ENCODE peak calls at places on chromosomes 6 and 20, in ten cellular contexts. N, K, D, I, H, V, F, O, G and M are unnamed samples.

GRCh38 chr6:169489642-169490408 is 212.0 kb downstream of the WDR27 start:
- DNase-seq in N (no peak), K (no peak), D (no peak), I (no peak), H (no peak), V (no peak), F (no peak), O (no peak), G (no peak), M (no peak)

GRCh38 chr6:167154895-167155294 is 2.9 kb downstream of the GPR31 start:
- DNase-seq in N (no peak), K (no peak), D (no peak), I (no peak), H (no peak), V (no peak), F (no peak), O (no peak), G (no peak), M (no peak)

GRCh38 chr20:32462900-32463641 is 104.9 kb downstream of the ASXL1 start:
- DNase-seq in N (no peak), K (no peak), D (no peak), I (no peak), H (no peak), V (no peak), F (no peak), O (no peak), G (no peak), M (no peak)

GRCh38 chr20:57996936-57997629 is 231.4 kb downstream of the ANKRD60 start:
- DNase-seq in N (no peak), K (peak), D (no peak), I (peak), H (no peak), V (peak), F (no peak), O (no peak), G (no peak), M (peak)

GRCh38 chr6:161161889-161162624 is 111.8 kb downstream of the AGPAT4 start:
- DNase-seq in N (no peak), K (no peak), D (no peak), I (no peak), H (no peak), V (no peak), F (no peak), O (no peak), G (no peak), M (no peak)

GRCh38 chr6:140078552-140079126 is 704.2 kb upstream of the CITED2 start:
- DNase-seq in N (no peak), K (peak), D (no peak), I (peak), H (no peak), V (peak), F (peak), O (no peak), G (no peak), M (no peak)

GRCh38 chr20:64079273-64080012 is at the start of gene RGS19:
- DNase-seq in N (peak), K (no peak), D (no peak), I (peak), H (peak), V (peak), F (peak), O (peak), G (peak), M (no peak)

GRCh38 chr20:17735206-17735804 is 35.5 kb downstream of the BANF2 start:
- DNase-seq in N (no peak), K (peak), D (no peak), I (peak), H (no peak), V (peak), F (no peak), O (peak), G (no peak), M (no peak)

GRCh38 chr6:16472349-16473069 is 234.1 kb downstream of the GMPR start:
- DNase-seq in N (peak), K (peak), D (no peak), I (peak), H (no peak), V (peak), F (no peak), O (no peak), G (no peak), M (no peak)

GRCh38 chr6:147660334-147661311 is 152.1 kb downstream of the SAMD5 start:
- DNase-seq in N (no peak), K (no peak), D (no peak), I (no peak), H (no peak), V (no peak), F (no peak), O (no peak), G (no peak), M (no peak)

GRCh38 chr20:21713901-21714296 is 8.4 kb downstream of the PAX1 start:
- DNase-seq in N (no peak), K (no peak), D (no peak), I (no peak), H (no peak), V (no peak), F (no peak), O (no peak), G (no peak), M (no peak)

GRCh38 chr6:34359438-34360158 is 32.9 kb downstream of the NUDT3 start:
- DNase-seq in N (peak), K (peak), D (no peak), I (no peak), H (no peak), V (peak), F (no peak), O (peak), G (no peak), M (no peak)

GRCh38 chr6:1604991-1605821 is 4.5 kb upstream of the FOXC1 start:
- DNase-seq in N (no peak), K (no peak), D (no peak), I (no peak), H (no peak), V (no peak), F (no peak), O (no peak), G (no peak), M (no peak)

GRCh38 chr6:160730911-160731310 is 28.9 kb downstream of the PLG start:
- DNase-seq in N (peak), K (peak), D (no peak), I (no peak), H (no peak), V (peak), F (no peak), O (no peak), G (no peak), M (no peak)

GRCh38 chr6:156828280-156828703 is 51.1 kb downstream of the ARID1B start:
- DNase-seq in N (no peak), K (peak), D (no peak), I (peak), H (no peak), V (peak), F (no peak), O (no peak), G (no peak), M (peak)

GRCh38 chr6:95084867-95085266 is 492.5 kb upstream of the MANEA start:
- DNase-seq in N (no peak), K (no peak), D (no peak), I (no peak), H (no peak), V (no peak), F (no peak), O (no peak), G (no peak), M (no peak)

GRCh38 chr6:23659125-23659524 is 466.9 kb upstream of the NRSN1 start:
- DNase-seq in N (peak), K (peak), D (no peak), I (no peak), H (peak), V (peak), F (no peak), O (no peak), G (no peak), M (no peak)

GRCh38 chr6:14948586-14949245 is 297.2 kb upstream of the JARID2 start:
- DNase-seq in N (no peak), K (no peak), D (no peak), I (no peak), H (no peak), V (no peak), F (no peak), O (no peak), G (no peak), M (no peak)

GRCh38 chr6:157716553-157716952 is 106.5 kb upstream of the SNX9 start:
- DNase-seq in N (no peak), K (no peak), D (no peak), I (no peak), H (no peak), V (no peak), F (no peak), O (no peak), G (no peak), M (no peak)

GRCh38 chr20:9071976-9072726 is 3.3 kb downstream of the PLCB4 start:
- DNase-seq in N (no peak), K (no peak), D (no peak), I (no peak), H (no peak), V (peak), F (no peak), O (no peak), G (no peak), M (no peak)

GRCh38 chr6:138882369-138883017 is 86.6 kb downstream of the ECT2L start:
- DNase-seq in N (no peak), K (no peak), D (no peak), I (no peak), H (no peak), V (no peak), F (no peak), O (no peak), G (no peak), M (no peak)

GRCh38 chr6:52285174-52286068 is 879 bp upstream of the MCM3 start:
- DNase-seq in N (peak), K (no peak), D (no peak), I (no peak), H (no peak), V (peak), F (no peak), O (no peak), G (no peak), M (no peak)

GRCh38 chr6:16228709-16229665 is 9.4 kb upstream of the GMPR start:
- DNase-seq in N (no peak), K (no peak), D (no peak), I (no peak), H (no peak), V (peak), F (no peak), O (peak), G (no peak), M (no peak)

GRCh38 chr6:116611020-116611419 is 5.3 kb upstream of the RSPH4A start:
- DNase-seq in N (no peak), K (no peak), D (no peak), I (no peak), H (no peak), V (no peak), F (no peak), O (no peak), G (no peak), M (no peak)

GRCh38 chr6:116616757-116617093 is 446 bp downstream of the RSPH4A start:
- DNase-seq in N (peak), K (no peak), D (no peak), I (no peak), H (no peak), V (no peak), F (no peak), O (peak), G (peak), M (no peak)

DNA sequence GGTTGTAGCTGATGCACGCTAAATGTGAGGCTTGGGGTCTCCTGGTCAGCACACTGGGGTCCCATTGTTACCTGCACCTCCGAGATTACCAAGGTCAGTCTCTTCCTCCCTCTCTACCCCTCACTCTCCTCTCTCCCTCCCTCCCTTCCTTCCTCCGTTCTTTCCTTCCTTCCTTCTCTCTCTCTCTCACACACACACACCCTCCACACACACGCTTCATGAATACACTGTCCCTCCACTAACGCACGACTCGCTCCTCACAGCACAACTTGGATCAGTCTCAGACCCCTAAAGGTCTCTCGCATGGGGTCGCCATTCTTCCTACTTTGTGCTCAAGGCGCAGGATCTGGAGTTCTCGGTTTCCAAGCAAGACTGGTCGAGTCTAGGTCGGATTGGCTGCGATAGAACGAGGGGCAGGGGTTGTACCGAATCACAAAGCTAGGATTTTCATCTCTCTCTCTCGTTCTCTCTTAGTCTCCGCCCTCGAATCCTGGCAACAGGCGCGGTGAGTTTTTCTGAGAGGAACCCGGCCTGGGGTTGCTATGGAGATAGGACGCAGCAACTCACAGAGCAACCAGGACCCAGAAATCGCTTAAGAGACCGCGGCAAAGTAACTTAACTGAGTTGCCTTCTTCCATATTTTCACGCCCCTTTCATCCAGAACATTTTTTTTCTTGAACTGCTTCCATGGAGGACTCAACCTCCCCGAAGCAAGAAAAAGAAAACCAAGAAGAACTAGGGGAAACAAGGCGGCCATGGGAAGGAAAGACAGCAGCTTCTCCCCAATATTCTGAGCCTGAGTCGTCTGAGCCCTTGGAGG is at the start of gene RSPH4A:
- DNase-seq in N (peak), K (peak), D (peak), I (peak), H (peak), V (peak), F (peak), O (peak), G (peak), M (peak)
- H3K27ac ChIP-seq in N (peak), K (no peak), D (no peak), I (no peak), H (no peak), V (no peak), F (no peak), O (no peak), G (peak), M (no peak)

GRCh38 chr6:116436586-116436985 is 24.6 kb upstream of the CALHM6 start:
- DNase-seq in N (no peak), K (no peak), D (no peak), I (no peak), H (no peak), V (no peak), F (no peak), O (no peak), G (no peak), M (no peak)

GRCh38 chr6:116444092-116444491 is 17.1 kb upstream of the CALHM6 start:
- DNase-seq in N (peak), K (peak), D (no peak), I (peak), H (no peak), V (peak), F (no peak), O (no peak), G (no peak), M (no peak)

GRCh38 chr6:116443105-116443504 is 18.1 kb upstream of the CALHM6 start:
- DNase-seq in N (no peak), K (no peak), D (no peak), I (no peak), H (no peak), V (no peak), F (no peak), O (no peak), G (no peak), M (no peak)

GRCh38 chr6:116438590-116439448 is 22.4 kb upstream of the CALHM6 start:
- DNase-seq in N (no peak), K (no peak), D (no peak), I (peak), H (no peak), V (no peak), F (no peak), O (no peak), G (no peak), M (no peak)

GRCh38 chr6:116439572-116439971 is 21.6 kb upstream of the CALHM6 start:
- DNase-seq in N (no peak), K (no peak), D (no peak), I (peak), H (no peak), V (no peak), F (no peak), O (no peak), G (no peak), M (no peak)
- H3K27ac ChIP-seq in N (no peak), K (no peak), D (no peak), I (no peak), H (no peak), V (no peak), F (no peak), O (no peak), G (no peak), M (no peak)

GRCh38 chr20:2595076-2595475 is 57.4 kb upstream of the NOP56 start:
- DNase-seq in N (no peak), K (no peak), D (no peak), I (no peak), H (no peak), V (no peak), F (no peak), O (no peak), G (no peak), M (no peak)

GRCh38 chr20:2596673-2597279 is 55.7 kb upstream of the NOP56 start:
- DNase-seq in N (no peak), K (peak), D (no peak), I (no peak), H (no peak), V (no peak), F (no peak), O (no peak), G (no peak), M (no peak)

GRCh38 chr20:2602046-2602735 is 50.2 kb upstream of the NOP56 start:
- DNase-seq in N (no peak), K (no peak), D (no peak), I (peak), H (no peak), V (peak), F (no peak), O (no peak), G (no peak), M (peak)

GRCh38 chr20:2602746-2603145 is 49.7 kb upstream of the NOP56 start:
- DNase-seq in N (no peak), K (no peak), D (no peak), I (no peak), H (no peak), V (no peak), F (no peak), O (no peak), G (no peak), M (no peak)

GRCh38 chr20:2599265-2600060 is 53.0 kb upstream of the NOP56 start:
- DNase-seq in N (peak), K (no peak), D (no peak), I (no peak), H (no peak), V (no peak), F (no peak), O (no peak), G (no peak), M (no peak)
- H3K27ac ChIP-seq in N (no peak), K (no peak), D (no peak), I (no peak), H (no peak), V (no peak), F (no peak), O (no peak), G (no peak), M (no peak)

GRCh38 chr6:3347237-3347636 is 88.5 kb downstream of the PSMG4 start:
- DNase-seq in N (no peak), K (no peak), D (no peak), I (no peak), H (no peak), V (no peak), F (no peak), O (no peak), G (no peak), M (no peak)
- H3K27ac ChIP-seq in N (no peak), K (no peak), D (no peak), I (no peak), H (no peak), V (no peak), F (no peak), O (no peak), G (no peak), M (no peak)